ENCODE peak calls at places on chromosomes 6 and 20, in ten cellular contexts. K is cardiac muscle cell, P is fibroblast of lung, E is mammary epithelial cell, Q is PC-3, I is colonic mucosa, L is adrenal gland, B is GM23248, T is heart right ventricle, F is testis. X is an unnamed sample. For H3K27me3, the result is how much of the 10 kb centered on the place peaks cover.

GRCh38 chr20:51014797-51015722 is 7.8 kb downstream of the KCNG1 start:
- DNase-seq in K (peak), B (peak), F (peak), Q (peak), E (peak), T (peak), I (peak), P (peak), L (peak), X (no peak)

GRCh38 chr6:133817460-133818047 is 71.4 kb upstream of the TCF21 start:
- DNase-seq in F (peak), T (no peak), E (no peak), K (no peak), I (peak), L (peak), B (no peak), P (no peak), Q (peak), X (no peak)

GRCh38 chr6:84055646-84056045 is 22.1 kb downstream of the MRAP2 start:
- DNase-seq in P (no peak), B (no peak), L (no peak), T (no peak), E (no peak), K (no peak), Q (no peak), F (no peak), I (no peak), X (no peak)

GRCh38 chr6:163367388-163368183 is 46.9 kb upstream of the QKI start:
- DNase-seq in L (no peak), T (no peak), F (no peak), Q (no peak), E (no peak), B (no peak), I (no peak), P (no peak), K (no peak), X (no peak)

GRCh38 chr6:170096803-170097504 is 193.9 kb downstream of the DLL1 start:
- DNase-seq in I (no peak), P (no peak), L (no peak), B (no peak), Q (no peak), T (peak), F (peak), K (no peak), E (no peak), X (peak)

GRCh38 chr6:126039284-126039683 is 52.9 kb downstream of the TRMT11 start:
- DNase-seq in I (no peak), F (no peak), T (no peak), L (no peak), K (peak), E (peak), B (peak), P (peak), Q (peak), X (no peak)

GRCh38 chr20:33568378-33569289 is 78.7 kb downstream of the CBFA2T2 start:
- DNase-seq in B (peak), E (no peak), F (no peak), Q (peak), I (no peak), P (peak), L (no peak), K (no peak), T (peak), X (no peak)

GRCh38 chr20:36378686-36379085 is 72.5 kb downstream of the DLGAP4 start:
- DNase-seq in B (no peak), L (no peak), K (no peak), F (no peak), T (no peak), I (no peak), E (no peak), P (no peak), Q (no peak), X (no peak)

GRCh38 chr20:51738877-51739447 is 29.2 kb downstream of the ATP9A start:
- DNase-seq in K (no peak), E (no peak), L (no peak), P (no peak), B (no peak), I (no peak), Q (peak), F (no peak), T (no peak), X (peak)

GRCh38 chr6:71404145-71404966 is 115.7 kb downstream of the OGFRL1 start:
- DNase-seq in L (no peak), T (no peak), I (no peak), K (peak), F (no peak), P (peak), B (peak), Q (peak), E (peak), X (no peak)

GRCh38 chr6:17167327-17167979 is 65.6 kb downstream of the STMND1 start:
- DNase-seq in B (peak), F (peak), K (peak), P (peak), E (peak), I (peak), Q (peak), T (peak), L (peak), X (no peak)

GRCh38 chr6:15526129-15526764 is 136.6 kb downstream of the DTNBP1 start:
- DNase-seq in Q (no peak), L (no peak), P (no peak), E (no peak), I (no peak), F (no peak), T (no peak), B (no peak), K (no peak), X (no peak)
- H3K4me3 ChIP-seq in Q (no peak), L (no peak), P (no peak), E (no peak), I (no peak), F (no peak), T (no peak), B (no peak), K (no peak), X (no peak)

GRCh38 chr6:30897882-30898281 is 10.1 kb upstream of the GTF2H4 start:
- DNase-seq in B (no peak), I (no peak), L (no peak), K (no peak), T (no peak), F (no peak), P (no peak), Q (no peak), E (no peak), X (no peak)

GRCh38 chr6:30896541-30896940 is 11.5 kb upstream of the GTF2H4 start:
- DNase-seq in F (no peak), K (no peak), T (no peak), E (no peak), L (no peak), Q (no peak), P (no peak), B (no peak), I (no peak), X (no peak)

GRCh38 chr6:30900863-30901417 is 7.1 kb upstream of the GTF2H4 start:
- DNase-seq in T (no peak), L (no peak), P (no peak), E (no peak), Q (no peak), F (no peak), I (no peak), K (no peak), B (no peak), X (no peak)

GRCh38 chr6:30901436-30901835 is 6.6 kb upstream of the GTF2H4 start:
- DNase-seq in E (no peak), B (no peak), T (no peak), I (no peak), P (no peak), Q (no peak), L (no peak), F (no peak), K (no peak), X (no peak)

GRCh38 chr6:30898750-30899360 is 9.2 kb upstream of the GTF2H4 start:
- DNase-seq in K (no peak), P (no peak), B (no peak), E (no peak), L (no peak), Q (no peak), I (no peak), F (no peak), T (no peak), X (no peak)
- H3K27me3 ChIP-seq in K (under half), P (under half), B (under half), E (under half), L (under half), Q (under half), I (under half), F (under half), T (under half), X (under half)

DNA sequence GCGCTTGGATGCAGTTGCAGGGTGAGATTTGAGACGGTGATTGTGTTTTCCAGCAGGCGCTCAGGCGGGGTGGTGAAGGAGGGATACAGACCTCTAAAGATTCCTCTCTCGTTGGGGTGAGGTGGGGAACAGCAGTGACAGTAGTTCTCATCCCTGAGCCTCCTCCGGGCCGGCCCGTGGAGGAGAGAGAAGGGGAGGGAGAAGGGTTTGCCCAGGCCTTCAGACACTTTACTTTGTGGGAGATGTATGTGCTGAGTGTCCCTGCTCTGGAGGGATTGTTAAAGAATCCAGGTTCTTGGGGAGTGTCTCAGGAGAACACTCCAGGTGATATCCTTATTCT is 41.0 kb downstream of the PSMB9 start:
- DNase-seq in E (no peak), L (no peak), P (no peak), F (no peak), Q (no peak), T (no peak), B (no peak), K (no peak), I (no peak), X (no peak)
- H3K27ac ChIP-seq in E (peak), L (peak), P (peak), F (peak), Q (no peak), T (peak), B (peak), K (peak), I (peak), X (peak)

GRCh38 chr6:3943373-3943772 is 94.2 kb downstream of the FAM50B start:
- DNase-seq in L (peak), E (no peak), B (no peak), F (peak), I (no peak), K (peak), T (peak), P (peak), Q (no peak), X (no peak)

GRCh38 chr6:3949531-3949930 is 100.4 kb downstream of the FAM50B start:
- DNase-seq in Q (no peak), F (no peak), T (no peak), L (no peak), P (no peak), E (no peak), I (no peak), B (no peak), K (no peak), X (no peak)

GRCh38 chr6:3946779-3947178 is 97.6 kb downstream of the FAM50B start:
- DNase-seq in T (no peak), B (peak), K (peak), F (no peak), P (no peak), L (no peak), I (no peak), Q (no peak), E (no peak), X (no peak)
- H3K4me3 ChIP-seq in T (no peak), B (peak), K (no peak), F (no peak), P (no peak), L (no peak), I (no peak), Q (no peak), E (no peak), X (no peak)